ENCODE peak calls at places on chromosomes 12 and 14, in five cellular contexts. H is SK-N-SH, T is GM12892, Y is H1, M is GM12878. A is an unnamed sample.

GRCh38 chr12:3928538-3929220 is 55.5 kb upstream of the PARP11 start:
- DNase-seq in T (no peak), H (no peak), Y (no peak), M (no peak), A (no peak)

GRCh38 chr12:78005094-78005492 is 174.4 kb downstream of the NAV3 start:
- DNase-seq in M (no peak), T (no peak), H (no peak), Y (no peak), A (no peak)

GRCh38 chr14:89618821-89619551 is 202.0 kb upstream of the FOXN3 start:
- DNase-seq in T (peak; percentile 51), H (peak; percentile 96), M (no peak), Y (peak; percentile 84), A (peak; percentile 63)

GRCh38 chr12:56988207-56988739 is 18.1 kb downstream of the ZBTB39 start:
- DNase-seq in H (no peak), T (no peak), M (no peak), Y (peak; percentile 46), A (no peak)

GRCh38 chr14:31911160-31911559 is 165.9 kb upstream of the ARHGAP5 start:
- DNase-seq in M (no peak), H (no peak), T (no peak), Y (no peak), A (no peak)

GRCh38 chr12:51867796-51868428 is 19.4 kb upstream of the FIGNL2 start:
- DNase-seq in T (no peak), H (no peak), M (no peak), Y (no peak), A (no peak)

GRCh38 chr14:35818346-35819115 is 7.6 kb upstream of the BRMS1L start:
- DNase-seq in T (no peak), Y (no peak), H (peak; percentile 72), M (no peak), A (peak; percentile 14)

GRCh38 chr14:58919262-58919661 is 269.2 kb upstream of the DAAM1 start:
- DNase-seq in T (no peak), H (no peak), M (peak; percentile 26), Y (no peak), A (no peak)

GRCh38 chr12:2326470-2326869 is 273.7 kb downstream of the CACNA1C start:
- DNase-seq in M (no peak), H (no peak), Y (no peak), T (no peak), A (no peak)

GRCh38 chr12:2325501-2325900 is 272.7 kb downstream of the CACNA1C start:
- DNase-seq in H (no peak), Y (no peak), M (no peak), T (no peak), A (no peak)

GRCh38 chr12:2322554-2323120 is 269.9 kb downstream of the CACNA1C start:
- DNase-seq in H (no peak), Y (no peak), T (no peak), M (no peak), A (no peak)

GRCh38 chr12:2323538-2324261 is 270.9 kb downstream of the CACNA1C start:
- DNase-seq in M (no peak), T (no peak), H (no peak), Y (no peak), A (no peak)

DNA sequence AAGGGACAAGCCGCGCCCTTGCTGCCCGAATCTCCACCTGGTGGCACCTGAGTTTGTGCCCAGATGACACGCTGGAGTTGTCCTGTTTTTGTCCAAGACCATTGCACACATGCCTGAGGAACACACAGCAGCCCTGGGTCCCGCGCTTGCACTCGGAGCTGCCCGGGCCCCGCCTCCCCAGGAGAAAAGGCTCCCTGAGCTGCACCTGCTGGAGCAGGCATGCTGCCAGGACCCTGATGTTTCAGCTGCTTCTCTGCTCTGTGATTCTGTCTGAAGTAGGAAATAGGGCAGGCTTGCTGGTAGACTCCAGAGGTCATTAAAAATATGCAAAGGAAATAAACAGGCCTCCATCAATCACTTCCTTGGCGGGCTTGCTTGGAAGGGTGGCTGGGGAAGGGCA is 271.6 kb downstream of the CACNA1C start:
- DNase-seq in H (no peak), T (no peak), Y (no peak), M (no peak), A (no peak)
- TF ChIP-seq TAF1 in H (no peak), T (no peak), Y (no peak), M (no peak), A (no peak)

GRCh38 chr12:131535779-131536178 is 175.1 kb upstream of the SFSWAP start:
- DNase-seq in M (no peak), Y (no peak), H (no peak), T (no peak), A (no peak)
- TF ChIP-seq TAF1 in M (no peak), Y (no peak), H (no peak), T (no peak), A (no peak)

GRCh38 chr12:48789858-48790326 is 1.0 kb upstream of the ADCY6 start:
- DNase-seq in H (no peak), T (no peak), M (no peak), Y (peak; percentile 66), A (no peak)

GRCh38 chr12:48786591-48787544 is 2.0 kb downstream of the ADCY6 start:
- DNase-seq in Y (no peak), M (no peak), H (peak; percentile 66), T (no peak), A (no peak)

GRCh38 chr12:48788522-48788851 is 402 bp downstream of the ADCY6 start:
- DNase-seq in M (no peak), Y (peak; percentile 72), T (no peak), H (peak; percentile 74), A (no peak)

GRCh38 chr12:48788852-48789775 is at the start of gene ADCY6:
- DNase-seq in T (no peak), H (peak; percentile 96), Y (peak; percentile 86), M (no peak), A (no peak)

GRCh38 chr12:48787791-48788521 is 933 bp downstream of the ADCY6 start:
- DNase-seq in T (no peak), Y (peak; percentile 64), H (peak; percentile 46), M (no peak), A (no peak)
- TF ChIP-seq TAF1 in T (no peak), Y (no peak), H (no peak), M (no peak), A (no peak)

DNA sequence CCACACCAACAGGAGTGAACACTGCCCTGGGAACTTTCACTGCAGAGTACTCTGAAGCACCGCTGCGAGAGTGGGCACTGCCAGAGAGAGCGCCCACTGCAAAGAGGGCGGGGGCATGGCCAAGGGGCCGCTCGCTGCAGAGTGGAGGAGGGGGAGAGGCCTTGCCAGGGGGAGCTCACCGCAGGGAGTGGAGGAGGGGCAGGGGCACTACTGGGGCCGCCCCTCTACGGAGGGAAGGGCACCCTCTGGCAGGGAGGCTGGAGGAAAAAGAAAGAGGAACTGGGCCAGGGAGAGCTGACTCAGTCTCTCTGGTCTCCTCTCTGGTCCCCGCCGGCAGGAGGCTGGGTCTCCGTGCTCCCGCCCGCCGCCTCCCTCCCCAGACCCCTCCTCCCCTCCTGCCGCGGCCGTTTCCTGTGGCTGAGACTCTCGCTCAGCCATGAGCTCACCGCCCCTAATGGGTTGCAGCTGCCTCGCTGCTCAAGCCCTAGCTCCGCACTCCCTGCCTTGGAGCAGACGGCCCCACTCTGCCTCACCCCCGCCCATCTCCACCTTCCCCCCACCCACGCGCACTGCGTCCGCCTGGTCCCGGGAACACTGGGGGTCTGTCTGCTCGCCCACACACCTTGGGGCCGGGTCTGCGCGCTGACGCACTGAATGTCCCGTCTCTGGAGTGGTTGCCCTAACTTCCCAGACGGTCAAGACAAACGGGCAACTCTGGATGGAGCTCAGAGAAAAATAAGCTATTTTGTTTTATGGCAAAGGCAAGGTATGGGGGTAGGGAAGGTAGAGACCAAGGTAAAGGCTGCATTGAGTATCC is 1.3 kb downstream of the ARHGEF40 start:
- DNase-seq in T (peak; percentile 86), H (peak; percentile 95), Y (no peak), M (peak; percentile 51), A (peak; percentile 89)
- TF ChIP-seq TAF1 in T (no peak), H (peak; percentile 55), Y (peak; percentile 28), M (no peak), A (no peak)

GRCh38 chr12:123436017-123436964 is at the start of gene RILPL2:
- DNase-seq in Y (peak; percentile 89), T (peak; percentile 88), M (peak; percentile 86), H (peak; percentile 88), A (peak; percentile 80)
- TF ChIP-seq TAF1 in Y (no peak), T (peak; percentile 16), M (peak; percentile 47), H (peak; percentile 27), A (no peak)

GRCh38 chr12:67534671-67535070 is 113.9 kb upstream of the DYRK2 start:
- DNase-seq in M (no peak), Y (no peak), T (no peak), H (no peak), A (no peak)
- TF ChIP-seq TAF1 in M (no peak), Y (no peak), T (no peak), H (no peak), A (no peak)

GRCh38 chr12:93838180-93838579 is 161.0 kb downstream of the CRADD start:
- DNase-seq in Y (no peak), T (no peak), M (no peak), H (no peak), A (no peak)
- TF ChIP-seq TAF1 in Y (no peak), T (no peak), M (no peak), H (no peak), A (no peak)

GRCh38 chr12:47231456-47231855 is 151.7 kb upstream of the AMIGO2 start:
- DNase-seq in H (no peak), Y (no peak), M (no peak), T (no peak), A (no peak)
- TF ChIP-seq TAF1 in H (no peak), Y (no peak), M (no peak), T (no peak), A (no peak)

GRCh38 chr14:72451081-72451972 is 442.6 kb downstream of the DPF3 start:
- DNase-seq in T (no peak), H (no peak), M (peak; percentile 84), Y (no peak), A (no peak)
- TF ChIP-seq TAF1 in T (no peak), H (no peak), M (no peak), Y (no peak), A (no peak)

A was measured in GM12891.